ENCODE peak calls at places on chromosome 12, in eight cellular contexts. K is fibroblast of lung, M is osteoblast, D is psoas muscle, W is SJSA1, I is brain microvascular endothelial cell, P is GM23338, L is heart left ventricle. F is an unnamed sample. For H3K36me3, the result is how much of the 10 kb centered on the place peaks cover.

GRCh38 chr12:6866920-6867406 is 368 bp upstream of the TPI1 start:
- DNase-seq in K (no peak), M (no peak), D (no peak), W (peak), I (peak), P (no peak), L (peak), F (no peak)

GRCh38 chr12:65695077-65695865 is 129.0 kb upstream of the HMGA2 start:
- DNase-seq in K (peak), M (peak), D (peak), W (peak), I (peak), P (peak), L (peak), F (peak)

GRCh38 chr12:53558631-53559030 is 51.3 kb upstream of the NPFF start:
- DNase-seq in K (no peak), M (no peak), D (no peak), W (no peak), I (no peak), P (no peak), L (no peak), F (no peak)

GRCh38 chr12:98295681-98296080 is 219.7 kb upstream of the TMPO start:
- DNase-seq in K (no peak), M (no peak), D (no peak), W (peak), I (no peak), P (no peak), L (no peak), F (peak)

GRCh38 chr12:45601888-45602287 is 127.6 kb upstream of the ARID2 start:
- DNase-seq in K (no peak), M (no peak), D (no peak), W (no peak), I (no peak), P (no peak), L (no peak), F (no peak)

GRCh38 chr12:15227004-15227679 is 5.9 kb upstream of the RERG start:
- DNase-seq in K (peak), M (peak), D (peak), W (no peak), I (peak), P (peak), L (peak), F (peak)

GRCh38 chr12:102958073-102958829 is 777 bp downstream of the ASCL1 start:
- DNase-seq in K (peak), M (peak), D (no peak), W (peak), I (peak), P (peak), L (no peak), F (peak)

GRCh38 chr12:65327207-65328076 is 49.0 kb downstream of the MSRB3 start:
- DNase-seq in K (peak), M (no peak), D (no peak), W (peak), I (no peak), P (no peak), L (no peak), F (peak)

GRCh38 chr12:124440841-124441381 is 126.5 kb downstream of the NCOR2 start:
- DNase-seq in K (no peak), M (peak), D (no peak), W (no peak), I (no peak), P (no peak), L (no peak), F (no peak)

GRCh38 chr12:1347294-1347693 is 247.1 kb downstream of the FBXL14 start:
- DNase-seq in K (no peak), M (no peak), D (no peak), W (no peak), I (no peak), P (no peak), L (no peak), F (no peak)

GRCh38 chr12:21566223-21566906 is 38.3 kb downstream of the GYS2 start:
- DNase-seq in K (peak), M (no peak), D (no peak), W (no peak), I (no peak), P (no peak), L (no peak), F (no peak)

GRCh38 chr12:68538722-68539614 is 71.7 kb upstream of the RAP1B start:
- DNase-seq in K (peak), M (peak), D (peak), W (peak), I (peak), P (peak), L (peak), F (peak)

GRCh38 chr12:55658635-55659391 is 22.1 kb downstream of the OR10P1 start:
- DNase-seq in K (no peak), M (peak), D (no peak), W (no peak), I (no peak), P (no peak), L (no peak), F (no peak)

GRCh38 chr12:131536337-131536736 is 174.6 kb upstream of the SFSWAP start:
- DNase-seq in K (no peak), M (no peak), D (no peak), W (no peak), I (no peak), P (no peak), L (no peak), F (no peak)

DNA sequence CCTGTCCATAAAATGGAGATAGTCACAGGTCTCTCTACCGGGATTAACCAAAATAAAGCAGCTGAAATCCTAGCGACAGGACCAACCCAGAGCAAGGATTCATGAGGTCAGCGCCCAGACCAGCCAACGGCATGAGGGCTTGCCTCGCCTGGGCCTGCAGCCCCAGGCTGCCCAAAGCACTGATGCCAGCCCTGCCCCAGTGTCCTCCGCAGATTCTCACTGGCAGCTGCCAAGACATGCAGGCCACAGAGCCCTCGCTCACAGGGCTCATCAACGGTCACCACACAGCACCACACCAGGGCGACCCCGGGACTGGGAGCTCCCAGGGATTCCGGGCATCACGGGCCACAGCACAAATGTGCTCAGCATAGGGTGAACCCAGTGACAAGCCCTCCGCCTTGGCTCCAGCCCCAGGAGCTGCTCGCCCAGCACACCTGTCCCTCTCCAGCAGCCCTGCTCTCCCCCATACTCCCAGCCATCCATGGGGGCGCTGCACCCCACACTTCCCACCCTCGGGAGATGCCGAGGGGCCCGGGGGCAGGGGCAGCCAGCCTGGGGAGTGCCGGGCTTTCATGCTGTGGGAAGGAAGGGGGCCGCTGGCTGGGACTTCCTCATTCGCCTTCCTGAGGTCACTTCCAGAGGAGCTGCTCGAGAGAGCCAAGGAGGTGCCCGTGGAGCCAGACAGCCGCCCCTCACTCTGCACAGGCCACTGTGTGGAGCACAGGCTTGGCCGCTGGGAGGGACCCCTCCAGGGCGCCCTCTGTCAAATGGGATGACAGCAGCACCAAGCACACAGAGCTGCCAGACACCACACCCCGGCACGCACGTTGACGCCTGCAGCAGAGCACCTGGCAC is 14.1 kb downstream of the RAB35 start:
- DNase-seq in K (no peak), M (peak), D (no peak), W (no peak), I (no peak), P (peak), L (no peak), F (no peak)
- H3K36me3 ChIP-seq in K (under half), M (under half), D (under half), W (half or more), I (half or more), P (under half), L (under half), F (under half)

GRCh38 chr12:27674989-27675388 is 21.3 kb upstream of the REP15 start:
- DNase-seq in K (no peak), M (no peak), D (no peak), W (no peak), I (no peak), P (no peak), L (no peak), F (no peak)

GRCh38 chr12:27672654-27673053 is 23.6 kb upstream of the REP15 start:
- DNase-seq in K (peak), M (no peak), D (no peak), W (no peak), I (no peak), P (no peak), L (no peak), F (no peak)

GRCh38 chr12:27671865-27672264 is 24.4 kb upstream of the REP15 start:
- DNase-seq in K (no peak), M (no peak), D (no peak), W (no peak), I (no peak), P (no peak), L (no peak), F (no peak)

GRCh38 chr12:27667540-27667939 is 28.7 kb upstream of the REP15 start:
- DNase-seq in K (peak), M (peak), D (peak), W (no peak), I (peak), P (no peak), L (no peak), F (peak)

DNA sequence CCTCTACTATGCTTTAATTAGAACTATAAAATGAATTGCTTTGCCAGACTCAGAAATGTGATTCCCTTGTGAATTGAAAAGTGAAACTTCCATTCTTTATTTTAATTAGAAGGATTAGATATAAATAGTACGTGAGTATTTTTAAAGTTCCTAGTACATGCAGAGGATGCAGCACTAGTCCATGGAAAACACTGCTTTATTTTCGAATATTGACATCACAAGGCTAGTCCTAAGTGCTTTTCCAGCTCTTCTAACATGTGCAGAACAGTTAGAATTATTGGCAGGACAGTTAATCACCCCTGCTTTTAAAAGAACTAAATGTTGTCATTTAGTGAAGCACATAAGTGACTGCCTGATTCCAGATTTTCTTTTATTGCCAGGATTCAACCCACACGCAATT is 23.0 kb upstream of the REP15 start:
- DNase-seq in K (no peak), M (no peak), D (no peak), W (no peak), I (no peak), P (no peak), L (no peak), F (no peak)
- H3K36me3 ChIP-seq in K (under half), M (half or more), D (under half), W (under half), I (half or more), P (under half), L (under half), F (under half)

DNA sequence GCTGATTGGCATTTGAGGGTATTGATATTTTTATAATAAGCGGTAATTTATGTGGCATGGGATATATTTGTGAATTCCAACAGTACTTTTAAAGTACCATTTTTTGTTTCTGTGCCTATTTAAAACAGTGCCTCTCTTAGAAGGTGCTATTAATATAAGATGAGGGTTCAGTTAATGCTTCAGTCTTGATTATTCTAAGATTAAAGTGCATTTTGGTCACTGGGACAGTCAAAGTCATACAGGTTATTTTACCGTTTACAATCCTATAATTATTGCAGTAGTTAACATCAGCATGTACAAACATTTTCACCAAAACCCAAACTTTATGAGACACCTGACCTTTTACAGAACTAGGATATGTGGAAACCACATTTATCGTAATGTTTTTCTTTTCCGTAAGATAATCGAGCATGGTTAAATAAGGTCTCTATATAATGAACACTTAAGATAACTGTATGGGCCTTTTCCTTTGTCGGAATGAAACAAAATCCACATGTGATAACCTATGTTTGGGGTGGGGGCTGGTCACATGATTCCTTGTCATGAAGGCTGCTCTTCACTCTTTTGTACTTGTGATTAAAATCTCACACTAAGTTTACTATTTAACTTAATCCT is 37.7 kb upstream of the DNM1L start:
- DNase-seq in K (no peak), M (no peak), D (no peak), W (no peak), I (no peak), P (no peak), L (no peak), F (no peak)
- H3K36me3 ChIP-seq in K (under half), M (under half), D (under half), W (under half), I (under half), P (under half), L (under half), F (under half)

GRCh38 chr12:51071663-51072062 is 11.7 kb downstream of the CSRNP2 start:
- DNase-seq in K (no peak), M (no peak), D (no peak), W (no peak), I (no peak), P (no peak), L (no peak), F (no peak)
- H3K36me3 ChIP-seq in K (under half), M (half or more), D (under half), W (half or more), I (half or more), P (under half), L (half or more), F (under half)

DNA sequence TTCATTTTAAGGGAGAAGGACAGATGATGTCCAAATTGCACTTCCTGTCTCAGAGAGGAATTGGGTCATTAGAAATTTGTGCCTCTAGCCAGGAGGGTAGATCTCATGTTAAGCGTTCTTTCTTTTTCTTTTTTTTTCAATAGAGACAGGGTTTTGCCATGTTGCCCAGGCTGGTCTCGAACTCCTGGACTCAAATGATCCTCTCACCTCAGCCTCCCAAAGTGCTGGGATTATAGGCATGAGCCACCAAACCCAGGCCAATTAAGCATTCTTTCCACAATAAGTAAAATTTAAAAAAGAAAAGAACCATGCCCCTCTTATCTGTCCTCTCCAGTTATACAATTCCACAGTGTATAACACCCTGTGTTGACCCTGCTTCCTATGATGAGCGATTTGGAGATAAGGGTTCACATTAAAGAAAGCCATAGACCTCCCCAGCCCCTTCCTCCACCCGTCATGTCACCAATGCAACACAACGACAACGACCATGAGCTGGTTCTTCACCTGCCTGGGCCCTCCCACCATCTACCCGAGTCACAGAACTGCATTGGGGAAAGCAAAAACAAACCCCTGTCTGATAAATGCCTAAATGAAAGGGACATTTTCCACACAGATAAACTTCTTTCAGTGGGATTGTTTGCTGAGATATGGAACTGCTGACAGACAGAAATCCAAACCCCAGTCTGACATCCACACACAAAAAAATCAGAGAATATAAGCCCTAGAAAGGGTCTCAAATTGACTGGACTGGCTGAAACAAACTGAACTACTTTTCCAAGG is 37.3 kb downstream of the SSH1 start:
- DNase-seq in K (no peak), M (no peak), D (no peak), W (no peak), I (no peak), P (no peak), L (no peak), F (no peak)
- H3K36me3 ChIP-seq in K (under half), M (half or more), D (under half), W (half or more), I (half or more), P (under half), L (under half), F (half or more)

DNA sequence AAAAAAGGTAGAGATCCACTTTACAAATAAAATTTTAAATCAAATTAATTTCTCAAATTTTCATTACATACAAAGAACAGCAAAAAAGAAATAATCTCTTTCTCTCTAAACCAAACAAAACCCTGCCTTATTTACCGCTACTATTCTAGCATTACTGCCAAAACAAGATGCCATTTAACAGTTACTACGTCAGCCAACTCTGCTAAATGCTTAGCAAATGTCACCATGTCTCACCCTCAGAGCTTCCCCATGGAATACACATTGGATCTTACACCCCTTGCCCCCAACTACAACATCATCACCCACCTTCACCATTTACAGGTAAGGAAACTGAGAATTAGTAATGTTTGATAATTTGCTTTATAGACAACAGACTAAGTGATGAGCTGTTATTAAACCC is 23.0 kb upstream of the NR2C1 start:
- DNase-seq in K (no peak), M (no peak), D (no peak), W (no peak), I (no peak), P (no peak), L (no peak), F (no peak)
- H3K36me3 ChIP-seq in K (under half), M (under half), D (under half), W (under half), I (under half), P (under half), L (under half), F (under half)

DNA sequence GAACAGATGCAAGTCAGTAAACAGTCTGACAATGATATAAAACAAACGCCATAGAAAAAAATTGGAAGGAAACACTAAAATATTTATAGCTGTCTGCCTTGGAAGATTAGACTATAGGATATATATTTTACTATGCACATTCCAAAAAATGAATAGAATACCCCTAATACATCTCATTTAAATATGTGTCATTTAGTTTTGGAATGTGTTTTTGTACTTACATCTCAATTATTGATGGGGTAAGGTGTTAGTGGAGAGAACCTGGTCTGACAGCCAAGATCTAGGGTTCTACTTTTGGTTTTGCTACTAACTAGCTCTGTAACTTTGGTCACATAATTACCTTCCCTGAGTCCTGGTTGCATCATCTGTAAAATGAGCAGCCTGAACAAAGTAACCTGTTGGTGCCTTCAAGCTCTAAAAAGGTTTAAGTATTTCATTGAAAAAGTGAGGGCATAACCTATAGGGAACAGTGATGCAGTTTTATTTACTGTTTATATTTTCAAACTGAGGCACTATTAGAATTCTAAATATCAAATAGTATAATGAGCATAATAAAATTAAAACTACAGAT is 28.6 kb upstream of the SLC6A13 start:
- DNase-seq in K (peak), M (no peak), D (no peak), W (no peak), I (no peak), P (no peak), L (no peak), F (no peak)
- H3K36me3 ChIP-seq in K (under half), M (under half), D (under half), W (half or more), I (under half), P (under half), L (under half), F (under half)

DNA sequence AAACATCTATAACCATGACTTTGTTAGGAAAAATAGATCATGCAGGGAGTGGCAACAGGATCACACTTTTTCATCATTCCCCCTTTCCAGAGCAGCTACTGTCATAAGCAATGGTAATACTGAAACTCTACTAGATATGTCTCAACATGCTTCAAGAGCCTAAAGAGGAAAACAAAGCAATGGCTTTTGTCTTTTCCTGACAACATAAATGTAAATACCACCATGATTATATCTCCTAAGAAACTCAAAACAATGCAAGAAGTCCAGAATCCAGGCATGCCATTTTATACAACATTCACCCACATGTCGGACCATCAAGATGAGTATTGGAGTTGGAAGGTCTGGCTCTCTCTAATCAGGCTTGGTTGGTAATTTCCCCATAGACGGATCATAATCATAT is 78.7 kb downstream of the KIF21A start:
- DNase-seq in K (no peak), M (peak), D (no peak), W (no peak), I (no peak), P (no peak), L (no peak), F (no peak)
- H3K36me3 ChIP-seq in K (under half), M (under half), D (under half), W (under half), I (under half), P (under half), L (under half), F (under half)

F was measured in astrocyte.